ENCODE peak calls at places on chromosomes 3 and 15, in eight cellular contexts. J, K, E, P, R, B, Q and H are unnamed samples.
A peak's percentile ranks its signal among the peaks of the same experiment; 100 is the strongest.

GRCh38 chr3:58183891-58184290 is 26.9 kb downstream of the DNASE1L3 start:
- DNase-seq in K (no peak), E (no peak), P (no peak), J (no peak), B (no peak), Q (no peak), R (no peak), H (no peak)

GRCh38 chr3:13240928-13241618 is 167.8 kb upstream of the IQSEC1 start:
- DNase-seq in J (no peak), Q (no peak), K (no peak), E (no peak), B (no peak), P (no peak), R (no peak), H (no peak)

GRCh38 chr3:170815340-170815739 is 54.7 kb downstream of the RPL22L1 start:
- DNase-seq in P (peak; percentile 15), R (no peak), Q (no peak), E (peak; percentile 22), B (peak; percentile 63), J (no peak), K (no peak), H (no peak)

GRCh38 chr3:170553788-170554620 is 31.9 kb downstream of the SLC7A14 start:
- DNase-seq in J (peak; percentile 45), K (no peak), R (no peak), Q (no peak), P (no peak), B (no peak), E (no peak), H (no peak)

GRCh38 chr3:188326111-188326510 is 172.2 kb downstream of the LPP start:
- DNase-seq in K (no peak), J (no peak), B (no peak), R (no peak), E (no peak), P (no peak), Q (no peak), H (no peak)

GRCh38 chr3:87898971-87899370 is 159.8 kb downstream of the CGGBP1 start:
- DNase-seq in P (no peak), E (no peak), B (no peak), Q (no peak), R (no peak), K (no peak), J (no peak), H (no peak)

GRCh38 chr15:73940061-73940981 is 14.1 kb downstream of the LOXL1 start:
- DNase-seq in K (no peak), P (no peak), Q (no peak), E (no peak), B (no peak), J (no peak), R (no peak), H (no peak)

GRCh38 chr3:141728355-141728892 is 9.7 kb upstream of the RNF7 start:
- DNase-seq in Q (no peak), K (no peak), P (peak; percentile 7), J (peak; percentile 5), R (no peak), E (no peak), B (no peak), H (no peak)

GRCh38 chr3:29280675-29281264 is at the start of gene RBMS3:
- DNase-seq in K (peak; percentile 70), R (peak; percentile 69), E (peak; percentile 89), J (peak; percentile 97), P (peak; percentile 94), Q (peak; percentile 26), B (no peak), H (peak; percentile 61)

GRCh38 chr3:45994661-45995369 is 809 bp downstream of the FYCO1 start:
- DNase-seq in Q (no peak), J (no peak), B (no peak), P (peak; percentile 20), K (peak; percentile 30), R (peak; percentile 63), E (no peak), H (no peak)

GRCh38 chr3:33187368-33187634 is 31.3 kb downstream of the SUSD5 start:
- DNase-seq in B (no peak), E (peak; percentile 44), P (no peak), R (no peak), K (no peak), Q (no peak), J (peak; percentile 23), H (no peak)